ENCODE peak calls at places on chromosomes 5 and 9, in five cellular contexts. B, W, H, T and Q are unnamed samples.

GRCh38 chr5:180259260-180259611 is 32.6 kb downstream of the MAPK9 start:
- DNase-seq in H (no peak), W (peak), T (no peak), B (no peak), Q (peak)

GRCh38 chr9:123033352-123033751 is at the start of gene GPR21:
- DNase-seq in H (no peak), B (no peak), W (no peak), T (no peak), Q (no peak)

GRCh38 chr9:81108391-81108790 is 581.0 kb downstream of the TLE1 start:
- DNase-seq in W (no peak), H (no peak), T (no peak), B (no peak), Q (peak)

GRCh38 chr5:87541033-87541432 is 128.3 kb upstream of the CCNH start:
- DNase-seq in T (no peak), H (peak), W (peak), B (no peak), Q (peak)

GRCh38 chr5:1838013-1838412 is 36.8 kb downstream of the NDUFS6 start:
- DNase-seq in W (no peak), H (no peak), T (no peak), B (no peak), Q (no peak)

GRCh38 chr5:37662362-37662761 is 177.5 kb downstream of the GDNF start:
- DNase-seq in T (no peak), H (no peak), B (no peak), W (no peak), Q (no peak)

GRCh38 chr5:107576155-107576554 is 94.6 kb downstream of the EFNA5 start:
- DNase-seq in T (no peak), H (no peak), W (no peak), B (no peak), Q (no peak)

GRCh38 chr9:69976165-69976564 is 67.5 kb upstream of the MAMDC2 start:
- DNase-seq in T (peak), H (no peak), W (peak), B (no peak), Q (peak)

GRCh38 chr5:17169507-17169906 is 47.9 kb upstream of the BASP1 start:
- DNase-seq in T (no peak), H (no peak), B (no peak), W (peak), Q (peak)

GRCh38 chr5:108278285-108279240 is 103.3 kb downstream of the FBXL17 start:
- DNase-seq in B (no peak), H (no peak), T (no peak), W (no peak), Q (no peak)

GRCh38 chr5:92267830-92268229 is 884.7 kb upstream of the ARRDC3 start:
- DNase-seq in W (no peak), H (no peak), B (no peak), T (no peak), Q (no peak)

GRCh38 chr9:38439291-38439915 is 15.1 kb upstream of the IGFBPL1 start:
- DNase-seq in W (no peak), B (no peak), H (no peak), T (no peak), Q (no peak)

GRCh38 chr9:1442105-1442504 is 391.9 kb downstream of the DMRT2 start:
- DNase-seq in H (no peak), B (no peak), T (no peak), W (no peak), Q (no peak)

GRCh38 chr9:111731916-111732315 is 62.8 kb downstream of the SHOC1 start:
- DNase-seq in T (no peak), W (peak), B (no peak), H (no peak), Q (peak)

GRCh38 chr9:115730396-115730795 is 423.2 kb upstream of the PAPPA start:
- DNase-seq in H (no peak), W (no peak), T (no peak), B (no peak), Q (no peak)

GRCh38 chr9:24590432-24590831 is 44.7 kb upstream of the IZUMO3 start:
- DNase-seq in W (no peak), H (no peak), T (no peak), B (no peak), Q (no peak)

GRCh38 chr5:66989286-66989685 is 207.3 kb downstream of the CD180 start:
- DNase-seq in H (no peak), W (no peak), B (no peak), T (no peak), Q (peak)

GRCh38 chr5:132008961-132009680 is 2.3 kb downstream of the ACSL6 start:
- DNase-seq in H (peak), W (no peak), T (no peak), B (no peak), Q (no peak)

GRCh38 chr5:148471379-148471778 is 87.6 kb downstream of the FBXO38 start:
- DNase-seq in T (no peak), H (no peak), B (no peak), W (peak), Q (peak)

GRCh38 chr5:172683696-172684464 is 42.8 kb downstream of the NEURL1B start:
- DNase-seq in T (no peak), B (peak), W (no peak), H (no peak), Q (no peak)